ENCODE peak calls at places on chromosomes 7 and 10, in five cellular contexts. O is HCT116, Z is H1, J is K562, C is HepG2. W is an unnamed sample.

GRCh38 chr7:79921976-79922375 is 212.7 kb upstream of the GNAI1 start:
- DNase-seq in O (no peak), J (no peak), C (no peak), Z (no peak), W (no peak)

GRCh38 chr10:95289003-95289920 is 1.5 kb downstream of the PDLIM1 start:
- DNase-seq in O (no peak), C (no peak), Z (no peak), J (peak), W (no peak)

GRCh38 chr10:53387546-53387945 is 615.0 kb upstream of the MBL2 start:
- DNase-seq in Z (no peak), O (no peak), C (no peak), J (no peak), W (no peak)

GRCh38 chr7:24769863-24770262 is 12.6 kb upstream of the GSDME start:
- DNase-seq in C (no peak), O (no peak), J (no peak), Z (no peak), W (no peak)

GRCh38 chr7:31940167-31940566 is 130.0 kb downstream of the PDE1C start:
- DNase-seq in J (no peak), O (no peak), Z (no peak), C (no peak), W (no peak)

GRCh38 chr7:93036807-93037206 is 81.0 kb downstream of the SAMD9 start:
- DNase-seq in O (no peak), J (no peak), C (no peak), Z (no peak), W (no peak)

GRCh38 chr10:22550732-22551131 is 163.6 kb downstream of the PIP4K2A start:
- DNase-seq in C (peak), Z (peak), J (peak), O (peak), W (peak)

GRCh38 chr10:78312197-78313046 is 278.8 kb downstream of the RPS24 start:
- DNase-seq in Z (peak), J (no peak), C (no peak), O (no peak), W (no peak)

GRCh38 chr7:69577221-69577620 is 21.1 kb upstream of the AUTS2 start:
- DNase-seq in J (no peak), C (no peak), O (no peak), Z (peak), W (no peak)

GRCh38 chr10:119425881-119426170 is 116.7 kb downstream of the RGS10 start:
- DNase-seq in C (no peak), J (no peak), O (no peak), Z (no peak), W (no peak)
- TF ChIP-seq ZNF274 in C (no peak), J (no peak), O (no peak), Z (no peak), W (no peak)

GRCh38 chr10:71840177-71840711 is 10.8 kb downstream of the PSAP start:
- DNase-seq in O (no peak), Z (peak), J (peak), C (no peak), W (peak)
- TF ChIP-seq YY1 in O (no peak), Z (peak), J (no peak), C (no peak), W (no peak)

DNA sequence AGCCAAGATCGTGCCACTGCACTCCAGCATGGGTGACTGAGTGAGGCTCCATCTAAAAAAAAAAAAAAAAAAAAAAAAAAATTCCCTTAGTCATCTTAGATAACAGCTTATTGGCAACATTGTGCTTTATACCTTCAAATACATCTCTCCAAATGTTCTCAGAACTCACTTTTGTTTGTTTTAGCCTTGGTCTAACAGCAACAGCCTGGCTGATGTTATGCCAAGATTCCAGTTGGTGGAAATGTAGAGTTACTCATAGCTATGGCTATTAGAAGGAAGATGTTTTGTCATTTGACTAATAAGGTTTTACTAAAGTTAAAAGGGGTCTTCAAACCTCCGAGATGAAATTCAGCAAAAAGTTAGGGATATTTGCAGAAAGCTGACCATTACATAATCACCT is 481.4 kb downstream of the NEBL start:
- DNase-seq in O (no peak), Z (no peak), C (no peak), J (no peak), W (no peak)
- TF ChIP-seq ZNF274 in O (no peak), Z (no peak), C (no peak), J (no peak), W (no peak)

DNA sequence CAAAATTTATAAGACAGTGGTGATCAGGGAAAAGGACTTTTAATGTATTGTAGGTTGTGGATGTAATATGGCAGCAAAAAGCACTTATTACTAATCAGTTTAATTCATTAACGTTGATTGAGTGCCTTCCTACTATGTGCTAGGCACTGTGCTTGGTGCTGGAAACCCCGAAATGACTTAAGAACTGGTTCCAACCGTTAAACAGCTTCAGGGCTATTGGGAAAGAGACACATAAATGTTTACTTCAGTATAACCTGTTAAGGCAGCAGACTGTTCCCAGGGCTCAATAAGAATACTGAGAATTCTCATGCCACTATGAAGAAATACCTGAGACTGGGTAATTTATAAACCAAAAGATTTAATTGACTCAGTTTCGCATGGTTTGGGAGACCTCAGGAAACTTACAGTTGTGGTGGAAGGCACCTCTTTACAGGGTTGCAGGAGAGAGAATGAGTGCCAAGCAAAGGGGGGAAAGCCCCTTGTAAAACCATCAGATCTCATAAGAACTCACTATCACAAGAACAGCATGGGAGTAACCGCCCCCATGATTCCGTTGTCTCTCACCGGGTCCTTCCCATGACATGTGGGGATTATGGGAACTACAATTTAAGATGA is 1.1 kb upstream of the SLC25A13 start:
- DNase-seq in O (no peak), C (no peak), J (no peak), Z (no peak), W (no peak)
- TF ChIP-seq YY1 in O (no peak), C (no peak), J (no peak), Z (no peak), W (no peak)

GRCh38 chr10:62594093-62594520 is 210.4 kb upstream of the ADO start:
- DNase-seq in O (peak), Z (peak), C (peak), J (peak), W (peak)
- TF ChIP-seq ZNF274 in O (no peak), Z (no peak), C (no peak), J (no peak), W (no peak)

GRCh38 chr10:7399533-7399932 is 11.3 kb downstream of the SFMBT2 start:
- DNase-seq in C (no peak), J (peak), O (no peak), Z (no peak), W (no peak)
- TF ChIP-seq YY1 in C (no peak), J (no peak), O (no peak), Z (no peak), W (no peak)

DNA sequence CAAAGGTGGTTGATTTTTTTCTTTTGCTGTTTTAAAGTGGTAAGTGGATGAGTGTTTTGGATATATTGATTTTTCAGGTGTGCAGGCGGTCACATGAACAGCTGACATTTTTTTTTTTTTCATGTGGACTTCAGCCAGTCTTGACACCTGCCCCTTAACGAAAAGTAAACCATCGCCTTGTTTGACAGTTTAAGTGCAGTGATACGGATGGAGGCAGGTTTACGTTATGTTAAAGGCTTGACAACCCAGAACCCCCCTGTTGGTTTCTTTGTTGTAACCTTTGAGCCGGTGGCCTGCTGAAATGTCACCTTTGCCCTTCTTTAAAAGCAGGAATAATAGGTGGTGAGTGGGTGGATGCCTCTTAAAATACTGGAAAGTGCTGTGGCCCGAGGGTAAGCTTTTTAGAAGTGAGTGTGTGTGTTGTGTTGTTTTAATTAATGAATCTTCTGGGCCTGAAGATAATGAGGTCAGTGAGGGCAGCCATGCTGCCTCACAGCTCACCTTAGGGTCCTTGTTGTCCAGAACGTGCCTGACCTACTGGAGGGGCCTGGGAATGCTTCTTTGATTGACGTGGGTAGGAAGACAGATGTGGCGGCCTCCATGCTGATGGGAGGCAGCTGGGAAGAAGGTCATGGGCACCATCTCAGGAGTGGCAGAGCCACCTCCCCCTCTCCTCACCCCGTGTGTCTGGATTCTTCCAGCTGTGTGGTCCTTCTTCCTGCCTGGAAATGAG is 69.8 kb downstream of the TCF7L2 start:
- DNase-seq in Z (no peak), C (peak), J (no peak), O (no peak), W (no peak)
- TF ChIP-seq ZNF274 in Z (no peak), C (no peak), J (no peak), O (no peak), W (no peak)